ENCODE peak calls at places on chromosomes 11 and 22, in four cellular contexts. V, T, B and P are unnamed samples.

GRCh38 chr11:75507571-75507970 is 18.2 kb downstream of the GDPD5 start:
- DNase-seq in V (no peak), T (no peak), B (no peak), P (no peak)

GRCh38 chr22:46082633-46083032 is 67.7 kb upstream of the PPARA start:
- DNase-seq in V (no peak), T (no peak), B (no peak), P (no peak)

GRCh38 chr22:23774114-23774921 is 1.7 kb downstream of the MMP11 start:
- DNase-seq in V (no peak), T (peak), B (no peak), P (no peak)

GRCh38 chr11:134528453-134528852 is 116.4 kb upstream of the B3GAT1 start:
- DNase-seq in V (no peak), T (no peak), B (no peak), P (no peak)

GRCh38 chr22:28883917-28884753 is 763 bp downstream of the ZNRF3 start:
- DNase-seq in V (no peak), T (no peak), B (peak), P (peak)

GRCh38 chr22:17944205-17944725 is 80.1 kb downstream of the MICAL3 start:
- DNase-seq in V (no peak), T (no peak), B (no peak), P (no peak)

GRCh38 chr11:118622376-118623290 is 15.2 kb downstream of the PHLDB1 start:
- DNase-seq in V (no peak), T (no peak), B (no peak), P (no peak)

GRCh38 chr11:57368106-57368826 is 12.7 kb downstream of the PRG3 start:
- DNase-seq in V (no peak), T (no peak), B (no peak), P (no peak)

GRCh38 chr11:60764879-60765278 is 8.2 kb downstream of the MS4A15 start:
- DNase-seq in V (peak), T (no peak), B (no peak), P (no peak)

GRCh38 chr22:40491990-40492631 is 121.7 kb downstream of the SGSM3 start:
- DNase-seq in V (peak), T (no peak), B (no peak), P (no peak)

GRCh38 chr11:112481893-112482292 is 221.2 kb upstream of the PLET1 start:
- DNase-seq in V (no peak), T (no peak), B (no peak), P (no peak)

GRCh38 chr11:126088999-126089398 is 26.3 kb upstream of the CDON start:
- DNase-seq in V (no peak), T (peak), B (no peak), P (no peak)

GRCh38 chr11:2390871-2391662 is 9.5 kb upstream of the TSSC4 start:
- DNase-seq in V (no peak), T (no peak), B (peak), P (no peak)

GRCh38 chr11:5684627-5685362 is at the start of gene TRIM5:
- DNase-seq in V (peak), T (peak), B (peak), P (peak)

GRCh38 chr22:24950272-24950902 is 2.1 kb upstream of the KIAA1671 start:
- DNase-seq in V (no peak), T (peak), B (no peak), P (peak)

GRCh38 chr22:38051261-38051660 is 5.9 kb upstream of the PICK1 start:
- DNase-seq in V (no peak), T (no peak), B (no peak), P (no peak)

GRCh38 chr11:36492724-36493304 is 17.3 kb downstream of the TRAF6 start:
- DNase-seq in V (no peak), T (peak), B (peak), P (peak)

GRCh38 chr11:117970400-117971024 is 15.7 kb upstream of the IL10RA start:
- DNase-seq in V (no peak), T (no peak), B (no peak), P (no peak)

GRCh38 chr11:75302346-75302745 is 49.1 kb downstream of the ARRB1 start:
- DNase-seq in V (no peak), T (no peak), B (no peak), P (no peak)

GRCh38 chr11:86091566-86091965 is 22.7 kb upstream of the PICALM start:
- DNase-seq in V (no peak), T (no peak), B (no peak), P (no peak)

GRCh38 chr11:129992161-129992944 is 10.3 kb downstream of the PRDM10 start:
- DNase-seq in V (no peak), T (peak), B (peak), P (peak)

GRCh38 chr11:7534030-7534378 is 20.2 kb downstream of the PPFIBP2 start:
- DNase-seq in V (no peak), T (no peak), B (no peak), P (no peak)

GRCh38 chr22:28148816-28149465 is 229.9 kb upstream of the PITPNB start:
- DNase-seq in V (no peak), T (no peak), B (no peak), P (no peak)

GRCh38 chr11:128448487-128448886 is 138.9 kb downstream of the ETS1 start:
- DNase-seq in V (no peak), T (peak), B (no peak), P (no peak)

GRCh38 chr11:22670803-22671202 is 4.4 kb downstream of the GAS2 start:
- DNase-seq in V (no peak), T (peak), B (no peak), P (no peak)

GRCh38 chr11:59600636-59601035 is 14.9 kb downstream of the OSBP start:
- DNase-seq in V (no peak), T (no peak), B (no peak), P (no peak)

GRCh38 chr11:97290444-97291041 is 900.7 kb downstream of the JRKL start:
- DNase-seq in V (no peak), T (no peak), B (no peak), P (no peak)

GRCh38 chr11:569273-569885 is 6.9 kb upstream of the PHRF1 start:
- DNase-seq in V (no peak), T (no peak), B (no peak), P (no peak)

GRCh38 chr11:126992804-126993111 is 7.8 kb downstream of the KIRREL3 start:
- DNase-seq in V (no peak), T (no peak), B (no peak), P (no peak)

GRCh38 chr22:35310556-35311550 is 11.2 kb downstream of the TOM1 start:
- DNase-seq in V (no peak), T (peak), B (no peak), P (no peak)
- TF ChIP-seq SP1 in V (no peak), T (no peak), B (no peak), P (no peak)

DNA sequence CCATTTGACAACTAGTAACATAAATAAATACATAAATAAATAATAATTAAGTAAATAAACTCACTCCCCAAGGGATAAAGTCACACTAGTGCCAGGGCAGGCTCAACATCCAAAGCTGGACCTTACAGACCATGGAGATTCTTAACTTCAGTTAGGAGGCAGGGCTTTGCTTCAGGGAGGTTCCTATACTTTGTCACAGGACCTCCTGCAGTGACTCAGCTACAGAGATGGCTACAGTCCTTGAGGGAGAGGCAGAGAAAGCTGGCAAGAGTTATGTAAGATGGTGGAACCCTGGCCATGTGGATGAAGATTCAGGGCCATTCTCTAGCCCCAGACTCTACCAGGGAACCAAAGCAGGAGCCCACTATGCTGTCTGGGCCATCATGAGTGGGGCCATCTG is 74.1 kb upstream of the CADM1 start:
- DNase-seq in V (no peak), T (no peak), B (no peak), P (no peak)
- TF ChIP-seq TARDBP in V (no peak), T (no peak), B (no peak), P (no peak)

DNA sequence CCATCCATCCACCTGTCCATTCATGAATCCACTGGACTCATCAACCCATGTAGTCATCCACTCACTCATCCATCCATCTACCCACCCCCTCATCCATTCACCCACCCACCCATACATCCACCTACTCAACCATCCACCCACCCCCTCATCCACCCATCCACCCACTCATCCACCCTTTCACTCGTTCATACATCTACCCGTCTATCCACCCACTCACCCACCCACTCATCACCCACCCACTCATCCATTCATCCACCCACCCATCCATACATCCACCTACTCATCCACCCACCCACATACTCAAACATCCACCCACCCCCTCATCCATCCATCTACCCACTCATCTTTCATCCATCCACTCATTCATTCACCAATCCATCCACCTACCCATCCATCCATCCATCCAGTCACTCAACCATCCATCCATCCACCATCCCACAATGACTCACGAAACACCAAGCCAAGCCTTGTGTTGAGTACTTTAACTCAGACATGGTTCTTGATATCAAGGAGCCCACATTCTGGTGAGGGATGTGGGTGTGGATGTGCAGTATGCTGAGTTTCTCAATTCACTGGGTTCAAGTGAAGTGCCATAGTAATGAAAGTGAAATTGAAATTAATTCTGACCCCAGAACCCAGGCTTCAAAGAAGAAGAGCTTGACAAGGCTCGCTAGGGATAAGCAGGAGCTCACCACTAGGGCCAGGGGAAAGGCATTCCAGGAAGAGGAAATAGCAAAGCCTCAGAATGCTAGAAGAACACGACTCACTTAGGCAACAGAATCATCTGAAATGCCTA is 37.5 kb downstream of the RTL6 start:
- DNase-seq in V (no peak), T (no peak), B (no peak), P (no peak)
- TF ChIP-seq FOXM1 in V (no peak), T (no peak), B (no peak), P (no peak)

DNA sequence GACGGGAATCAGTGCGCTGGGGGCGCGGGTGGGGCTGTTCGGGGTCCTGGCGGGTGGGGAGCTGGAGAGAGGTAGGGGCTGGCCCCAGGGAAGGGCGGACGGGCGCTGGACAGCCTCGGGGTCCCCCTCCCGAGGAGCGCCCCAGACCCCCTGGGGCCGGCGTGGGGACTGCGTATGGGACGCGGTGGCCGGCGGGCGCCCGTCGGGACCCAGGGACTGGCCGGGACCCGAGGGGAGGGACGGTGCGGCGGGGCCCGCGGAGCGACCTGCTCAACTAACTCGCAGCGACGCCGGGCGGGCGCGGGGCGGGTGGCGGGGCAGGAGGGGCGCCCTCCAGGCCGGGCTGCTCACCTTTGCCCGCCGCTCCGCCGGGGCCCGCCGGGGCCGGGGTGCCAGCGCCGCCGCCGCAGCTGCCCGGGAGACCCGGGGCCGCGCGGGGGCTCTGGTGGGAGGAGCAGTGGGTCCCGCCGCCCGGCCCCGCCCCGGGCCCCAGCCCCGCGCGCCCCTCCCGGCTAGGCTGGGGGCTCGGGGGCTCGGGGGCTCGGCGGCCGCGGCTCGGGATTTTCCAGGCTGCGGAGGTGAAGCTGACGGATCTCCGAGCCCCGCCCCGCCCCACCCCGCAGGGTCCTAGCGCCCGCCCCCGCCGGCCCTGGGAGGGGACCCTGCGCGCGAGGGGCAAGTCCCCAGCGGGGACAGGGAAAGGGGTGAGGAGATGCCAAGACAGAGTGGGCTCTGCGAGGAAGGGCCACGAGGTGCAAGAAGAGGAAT is 12.3 kb downstream of the STARD10 start:
- DNase-seq in V (no peak), T (no peak), B (peak), P (peak)
- TF ChIP-seq SP1 in V (no peak), T (no peak), B (no peak), P (no peak)

GRCh38 chr11:4539603-4540219 is 5.3 kb upstream of the OR52M1 start:
- DNase-seq in V (no peak), T (peak), B (peak), P (peak)
- TF ChIP-seq TARDBP in V (no peak), T (no peak), B (no peak), P (no peak)

GRCh38 chr22:43131773-43132501 is 11.3 kb downstream of the MCAT start:
- DNase-seq in V (no peak), T (no peak), B (no peak), P (no peak)
- TF ChIP-seq FOXM1 in V (no peak), T (no peak), B (no peak), P (no peak)